ENCODE peak calls at places on chromosome 11, in five cellular contexts. G is stimulated activated CD4-positive, alpha-beta T cell treated with anti-CD3 and anti-CD28 coated beads, Interleukin-15, amount 100 ng/mL, for 48 hours; Y is A549; V is stimulated activated naive CD8-positive, alpha-beta T cell treated with anti-CD3 and anti-CD28 coated beads, Interleukin-15, Interleukin-2, amounts not matched to agents 100 U/mL and 50 U/mL, for 24 hours; R is NCI-H187. X is an unnamed sample.

GRCh38 chr11:44716256-44716655 is 10.5 kb upstream of the TSPAN18 start:
- DNase-seq in G (no peak), Y (no peak), V (no peak), R (no peak), X (no peak)

GRCh38 chr11:64436025-64436424 is 77.1 kb downstream of the RPS6KA4 start:
- DNase-seq in G (no peak), Y (no peak), V (no peak), R (no peak), X (no peak)

GRCh38 chr11:12675951-12676711 is 1.9 kb downstream of the TEAD1 start:
- DNase-seq in G (no peak), Y (no peak), V (no peak), R (no peak), X (no peak)

GRCh38 chr11:2788751-2789140 is 89.0 kb upstream of the KCNQ1OT1 start:
- DNase-seq in G (no peak), Y (no peak), V (peak), R (no peak), X (no peak)

GRCh38 chr11:125842319-125842948 is 9.3 kb downstream of the PATE4 start:
- DNase-seq in G (no peak), Y (no peak), V (no peak), R (no peak), X (peak)

GRCh38 chr11:130638624-130639023 is 190.2 kb downstream of the ADAMTS15 start:
- DNase-seq in G (no peak), Y (no peak), V (no peak), R (no peak), X (no peak)

GRCh38 chr11:13940611-13941256 is 21.8 kb upstream of the SPON1 start:
- DNase-seq in G (no peak), Y (no peak), V (no peak), R (no peak), X (no peak)

GRCh38 chr11:296206-296975 is 2.9 kb downstream of the IFITM5 start:
- DNase-seq in G (no peak), Y (no peak), V (no peak), R (no peak), X (no peak)

GRCh38 chr11:116545912-116546311 is 226.9 kb downstream of the BUD13 start:
- DNase-seq in G (no peak), Y (no peak), V (no peak), R (no peak), X (no peak)

X was measured in germinal center.